ENCODE peak calls at places on chromosomes 6 and 20, in five cellular contexts. K is neuronal stem cell, Z is pancreas, S is AG04450, X is cardiac muscle cell. E is an unnamed sample.

GRCh38 chr6:104689551-104690205 is 170.0 kb downstream of the HACE1 start:
- DNase-seq in K (no peak), Z (no peak), S (no peak), X (peak; percentile 22), E (no peak)

GRCh38 chr20:49234831-49235230 is 15.6 kb downstream of the DDX27 start:
- DNase-seq in K (no peak), Z (no peak), S (no peak), X (no peak), E (no peak)

GRCh38 chr6:159107451-159108260 is 61.5 kb upstream of the FNDC1 start:
- DNase-seq in K (no peak), Z (no peak), S (no peak), X (no peak), E (no peak)

GRCh38 chr6:40386200-40386599 is 201.0 kb downstream of the LRFN2 start:
- DNase-seq in K (no peak), Z (no peak), S (no peak), X (no peak), E (no peak)

GRCh38 chr6:18893540-18894269 is 506.6 kb downstream of the RNF144B start:
- DNase-seq in K (no peak), Z (no peak), S (no peak), X (no peak), E (no peak)

GRCh38 chr6:158810149-158811095 is 8.7 kb downstream of the EZR start:
- DNase-seq in K (no peak), Z (no peak), S (no peak), X (no peak), E (no peak)

GRCh38 chr20:40547492-40548129 is 141.4 kb downstream of the MAFB start:
- DNase-seq in K (no peak), Z (no peak), S (no peak), X (no peak), E (no peak)

GRCh38 chr6:51077967-51078518 is 259.4 kb downstream of the TFAP2B start:
- DNase-seq in K (peak; percentile 4), Z (no peak), S (no peak), X (no peak), E (no peak)

GRCh38 chr6:110859335-110859792 is 15.2 kb upstream of the AMD1 start:
- DNase-seq in K (no peak), Z (no peak), S (no peak), X (no peak), E (no peak)

GRCh38 chr20:17708675-17709360 is 9.1 kb downstream of the BANF2 start:
- DNase-seq in K (no peak), Z (no peak), S (no peak), X (no peak), E (no peak)

GRCh38 chr20:17617868-17618672 is 48.2 kb downstream of the DSTN start:
- DNase-seq in K (no peak), Z (peak; percentile 81), S (no peak), X (no peak), E (peak; percentile 14)

GRCh38 chr6:155495011-155495768 is 39.6 kb upstream of the NOX3 start:
- DNase-seq in K (peak; percentile 45), Z (no peak), S (peak; percentile 81), X (peak; percentile 97), E (peak; percentile 18)

GRCh38 chr20:25173886-25174308 is 21.6 kb upstream of the ENTPD6 start:
- DNase-seq in K (no peak), Z (no peak), S (no peak), X (no peak), E (no peak)

GRCh38 chr6:34025851-34026250 is 120.0 kb downstream of the GRM4 start:
- DNase-seq in K (no peak), Z (no peak), S (no peak), X (no peak), E (no peak)

GRCh38 chr6:37489697-37490336 is 9.9 kb downstream of the CCDC167 start:
- DNase-seq in K (no peak), Z (peak; percentile 51), S (no peak), X (no peak), E (no peak)

GRCh38 chr6:111263837-111264236 is 176.5 kb downstream of the SLC16A10 start:
- DNase-seq in K (no peak), Z (no peak), S (no peak), X (peak; percentile 46), E (no peak)

GRCh38 chr20:2301164-2301622 is 5.4 kb downstream of the TGM3 start:
- DNase-seq in K (no peak), Z (no peak), S (no peak), X (peak; percentile 21), E (peak; percentile 35)

GRCh38 chr6:35449287-35449881 is 2.8 kb upstream of the FANCE start:
- DNase-seq in K (peak; percentile 47), Z (peak; percentile 20), S (peak; percentile 39), X (peak; percentile 78), E (no peak)

GRCh38 chr20:8431538-8432434 is 299.7 kb downstream of the PLCB1 start:
- DNase-seq in K (no peak), Z (peak; percentile 42), S (no peak), X (peak; percentile 88), E (peak; percentile 76)

GRCh38 chr6:89886378-89887120 is 7.7 kb upstream of the GJA10 start:
- DNase-seq in K (no peak), Z (no peak), S (no peak), X (no peak), E (no peak)

GRCh38 chr20:25207149-25207959 is 11.8 kb downstream of the ENTPD6 start:
- DNase-seq in K (no peak), Z (no peak), S (no peak), X (no peak), E (no peak)

GRCh38 chr6:34460796-34461507 is 4.9 kb upstream of the PACSIN1 start:
- DNase-seq in K (no peak), Z (no peak), S (no peak), X (no peak), E (no peak)

GRCh38 chr6:89610149-89610642 is 28.4 kb downstream of the LYRM2 start:
- DNase-seq in K (peak; percentile 33), Z (peak; percentile 75), S (no peak), X (peak; percentile 64), E (peak; percentile 69)

DNA sequence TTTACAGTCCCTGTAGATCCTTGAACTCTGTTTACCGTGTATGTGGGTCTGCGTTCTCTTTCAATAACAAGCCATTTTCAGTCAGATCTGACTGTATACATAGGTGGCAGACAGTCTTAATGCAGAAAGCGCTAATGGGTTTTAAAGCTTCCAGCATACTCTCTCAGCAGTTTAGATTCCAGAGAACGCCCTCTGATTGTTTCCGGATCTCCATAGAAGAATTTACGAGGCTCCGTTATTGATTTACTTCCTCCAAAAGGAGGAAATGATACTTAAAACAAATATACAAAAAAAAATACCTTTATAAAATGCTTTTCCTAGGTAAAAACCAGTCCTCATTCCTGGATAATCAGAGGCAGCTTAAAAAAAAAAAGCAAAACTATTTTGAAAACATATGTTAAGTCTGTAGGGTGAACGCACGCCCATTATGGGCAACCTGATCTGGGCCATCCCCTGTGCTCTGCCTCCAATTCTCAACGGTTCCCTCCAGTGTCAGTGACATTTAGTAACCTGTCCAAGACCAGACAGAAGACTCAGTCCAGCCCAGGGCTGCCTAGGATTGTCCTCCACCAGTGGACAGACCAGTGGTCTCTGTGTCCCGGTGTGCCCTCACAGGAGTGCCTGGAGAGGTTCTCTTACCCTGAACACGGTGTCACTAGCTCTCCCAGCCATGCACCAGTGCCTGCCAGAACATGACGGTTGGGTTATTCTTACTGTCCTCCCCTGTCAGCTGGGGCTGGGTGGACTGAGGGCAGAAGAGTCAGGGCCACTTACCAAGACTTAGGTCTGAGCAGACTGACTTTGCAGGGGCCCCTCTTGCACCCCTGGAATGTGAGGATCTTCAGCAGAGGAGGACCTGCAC is 217.3 kb downstream of the ARID1B start:
- DNase-seq in K (no peak), Z (no peak), S (no peak), X (no peak), E (peak; percentile 33)
- H3K27ac ChIP-seq in K (no peak overlapping the region), Z (peak overlapping the region; percentile 48), S (no peak overlapping the region), X (no peak overlapping the region), E (peak overlapping the region; percentile 27)

GRCh38 chr6:30614044-30614842 is 2.8 kb downstream of the PPP1R10 start:
- DNase-seq in K (no peak), Z (no peak), S (no peak), X (peak; percentile 37), E (no peak)
- H3K4me3 ChIP-seq in K (peak overlapping the region; percentile 58), Z (peak overlapping the region; percentile 93), S (peak overlapping the region; percentile 59), X (peak overlapping the region; percentile 83), E (peak overlapping the region; percentile 94)

GRCh38 chr6:22413681-22414305 is 117.0 kb upstream of the PRL start:
- DNase-seq in K (no peak), Z (no peak), S (no peak), X (peak; percentile 33), E (no peak)
- H3K9me3 ChIP-seq in K (peaks cover 17% of the 10 kb centered on the region), Z (no peaks in the 10 kb centered on the region), S (peaks cover 4% of the 10 kb centered on the region), X (no peaks in the 10 kb centered on the region), E (peaks cover 11% of the 10 kb centered on the region)

GRCh38 chr6:52511163-52511562 is 65.7 kb downstream of the TRAM2 start:
- DNase-seq in K (no peak), Z (no peak), S (no peak), X (no peak), E (no peak)
- H3K27ac ChIP-seq in K (no peak overlapping the region), Z (no peak overlapping the region), S (no peak overlapping the region), X (no peak overlapping the region), E (peak overlapping the region; percentile 93)

GRCh38 chr6:108904731-108905130 is 56.5 kb downstream of the ARMC2 start:
- DNase-seq in K (no peak), Z (no peak), S (no peak), X (no peak), E (no peak)

GRCh38 chr6:108903796-108904195 is 55.6 kb downstream of the ARMC2 start:
- DNase-seq in K (no peak), Z (no peak), S (no peak), X (no peak), E (no peak)

GRCh38 chr6:108897371-108897770 is 49.1 kb downstream of the ARMC2 start:
- DNase-seq in K (no peak), Z (no peak), S (no peak), X (peak; percentile 32), E (peak; percentile 45)

DNA sequence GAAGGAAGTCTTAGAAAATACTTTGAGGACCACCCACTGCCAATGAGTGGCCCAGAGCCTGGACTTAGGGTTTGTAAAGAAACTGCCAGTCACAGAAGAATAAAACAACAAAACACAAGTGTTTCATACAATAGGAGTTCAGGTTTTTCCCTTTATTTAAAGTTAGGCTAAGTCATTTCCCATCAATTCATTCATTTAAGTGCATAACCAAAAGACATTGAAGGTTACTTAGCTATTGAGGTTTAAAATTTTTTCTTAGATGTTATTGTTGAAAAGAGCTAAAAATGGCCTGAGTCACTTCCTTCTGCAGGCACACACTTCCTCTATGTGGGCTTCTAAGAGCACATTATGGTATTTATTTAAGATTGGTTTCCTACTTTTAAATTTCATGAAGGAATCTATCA is 54.2 kb downstream of the ARMC2 start:
- DNase-seq in K (peak; percentile 21), Z (no peak), S (no peak), X (peak; percentile 35), E (no peak)
- H3K4me3 ChIP-seq in K (no peak overlapping the region), Z (no peak overlapping the region), S (no peak overlapping the region), X (no peak overlapping the region), E (no peak overlapping the region)

GRCh38 chr6:2327591-2327990 is 82.2 kb upstream of the GMDS start:
- DNase-seq in K (no peak), Z (no peak), S (no peak), X (no peak), E (no peak)
- H3K9me3 ChIP-seq in K (peaks cover 16% of the 10 kb centered on the region), Z (no peaks in the 10 kb centered on the region), S (peaks cover 11% of the 10 kb centered on the region), X (no peaks in the 10 kb centered on the region), E (peaks cover 74% of the 10 kb centered on the region)